ENCODE peak calls at places on chromosomes 11 and 22, in five cellular contexts. D is cardiac fibroblast, P is IMR-90, I is colonic mucosa, Y is neural progenitor cell. L is an unnamed sample.

GRCh38 chr22:39090426-39091064 is 6.5 kb upstream of the APOBEC3H start:
- DNase-seq in D (no peak), I (no peak), P (no peak), Y (no peak), L (no peak)

GRCh38 chr11:134254433-134254832 is 1.1 kb downstream of the ACAD8 start:
- DNase-seq in P (no peak), D (no peak), Y (no peak), I (no peak), L (no peak)

GRCh38 chr11:1297576-1298473 is 11.6 kb downstream of the TOLLIP start:
- DNase-seq in P (no peak), Y (no peak), D (no peak), I (no peak), L (no peak)

GRCh38 chr11:43360361-43361032 is 1.8 kb downstream of the TTC17 start:
- DNase-seq in D (peak), P (peak), Y (no peak), I (no peak), L (no peak)

GRCh38 chr22:28994522-28994921 is 67.1 kb downstream of the C22orf31 start:
- DNase-seq in Y (no peak), P (no peak), D (no peak), I (no peak), L (no peak)

GRCh38 chr11:67606477-67607295 is at the start of gene NDUFV1:
- DNase-seq in P (peak), D (peak), Y (peak), I (peak), L (peak)

GRCh38 chr22:50282361-50283144 is 12.4 kb upstream of the MAPK11 start:
- DNase-seq in D (peak), I (peak), P (peak), Y (no peak), L (no peak)

GRCh38 chr11:96338910-96339703 is 3.9 kb downstream of the MAML2 start:
- DNase-seq in I (peak), P (peak), Y (no peak), D (peak), L (peak)

GRCh38 chr22:46896166-46896565 is 133.7 kb downstream of the TBC1D22A start:
- DNase-seq in I (no peak), P (no peak), Y (no peak), D (no peak), L (no peak)

GRCh38 chr22:21603973-21604372 is 25.8 kb downstream of the YDJC start:
- DNase-seq in I (no peak), P (no peak), D (no peak), Y (no peak), L (no peak)

GRCh38 chr11:65981972-65982823 is 19.8 kb downstream of the EIF1AD start:
- DNase-seq in P (no peak), Y (no peak), D (no peak), I (no peak), L (no peak)

GRCh38 chr11:131667566-131667965 is 297.2 kb downstream of the NTM start:
- DNase-seq in I (no peak), Y (no peak), D (no peak), P (no peak), L (no peak)

GRCh38 chr11:1876361-1877063 is 15.2 kb downstream of the PRR33 start:
- DNase-seq in I (peak), D (peak), Y (peak), P (no peak), L (no peak)

GRCh38 chr11:128728767-128729587 is 35.1 kb downstream of the FLI1 start:
- DNase-seq in I (no peak), D (no peak), Y (peak), P (no peak), L (no peak)

GRCh38 chr11:34387653-34388052 is 29.8 kb upstream of the ABTB2 start:
- DNase-seq in P (no peak), D (no peak), I (no peak), Y (no peak), L (no peak)

GRCh38 chr11:104015649-104016415 is 20.6 kb upstream of the DDI1 start:
- DNase-seq in D (no peak), Y (no peak), I (no peak), P (no peak), L (no peak)

GRCh38 chr22:29658171-29658570 is 54.7 kb downstream of the NF2 start:
- DNase-seq in P (no peak), Y (no peak), I (no peak), D (no peak), L (no peak)

GRCh38 chr11:117638913-117639543 is 158.0 kb downstream of the DSCAML1 start:
- DNase-seq in I (no peak), P (no peak), Y (no peak), D (no peak), L (no peak)

GRCh38 chr22:50105529-50106100 is 15.8 kb downstream of the MOV10L1 start:
- DNase-seq in D (peak), Y (no peak), P (peak), I (no peak), L (no peak)

GRCh38 chr22:24271406-24271760 is 752 bp downstream of the SPECC1L start:
- DNase-seq in I (no peak), Y (no peak), D (peak), P (peak), L (no peak)

GRCh38 chr22:43481528-43482309 is 69.9 kb downstream of the MPPED1 start:
- DNase-seq in Y (peak), D (no peak), I (no peak), P (no peak), L (no peak)

GRCh38 chr22:39212721-39213376 is 31.9 kb downstream of the PDGFB start:
- DNase-seq in P (no peak), I (no peak), D (peak), Y (peak), L (no peak)

GRCh38 chr11:70628881-70629844 is 230.8 kb downstream of the CTTN start:
- DNase-seq in Y (no peak), I (peak), P (no peak), D (peak), L (no peak)

GRCh38 chr11:4068962-4069361 is 25.6 kb upstream of the RRM1 start:
- DNase-seq in Y (no peak), I (no peak), D (peak), P (no peak), L (no peak)

GRCh38 chr11:76859708-76860233 is 947 bp upstream of the ACER3 start:
- DNase-seq in D (no peak), I (no peak), P (no peak), Y (no peak), L (no peak)
- H3K4me3 ChIP-seq in D (no peak), I (no peak), P (no peak), Y (no peak), L (no peak)

GRCh38 chr11:73129198-73129597 is 12.9 kb downstream of the FCHSD2 start:
- DNase-seq in I (no peak), Y (no peak), D (no peak), P (no peak), L (no peak)

GRCh38 chr11:73126804-73127480 is 15.2 kb downstream of the FCHSD2 start:
- DNase-seq in I (no peak), D (peak), P (no peak), Y (no peak), L (no peak)

GRCh38 chr11:73124796-73125195 is 17.3 kb downstream of the FCHSD2 start:
- DNase-seq in D (no peak), P (no peak), Y (no peak), I (no peak), L (no peak)

GRCh38 chr11:73135346-73136284 is 6.5 kb downstream of the FCHSD2 start:
- DNase-seq in Y (peak), D (no peak), P (no peak), I (no peak), L (no peak)

DNA sequence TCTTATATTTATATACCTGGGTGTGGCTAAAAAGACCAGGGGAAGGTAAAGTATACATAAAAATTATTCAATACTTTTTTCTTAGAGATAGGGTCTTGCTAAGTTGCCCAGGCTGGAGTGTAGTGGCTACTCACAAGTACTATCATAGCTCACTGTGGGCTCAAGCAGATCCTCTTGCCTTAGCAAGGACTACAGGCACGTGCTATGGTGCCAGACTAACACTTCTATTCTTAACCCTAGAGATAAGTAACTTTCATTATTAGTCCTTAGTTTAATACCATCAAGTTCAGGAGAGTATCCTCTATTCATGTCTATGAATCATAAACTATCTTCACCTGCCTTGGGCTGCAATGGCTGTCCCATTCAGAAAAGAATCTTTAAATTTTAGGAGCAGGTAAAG is 11.9 kb downstream of the FCHSD2 start:
- DNase-seq in D (no peak), P (no peak), Y (no peak), I (no peak), L (no peak)
- H3K4me3 ChIP-seq in D (no peak), P (no peak), Y (no peak), I (no peak), L (no peak)

GRCh38 chr22:45009881-45010531 is at the start of gene PHF21B:
- DNase-seq in I (peak), P (peak), D (peak), Y (peak), L (peak)

GRCh38 chr22:45007946-45008852 is 1.6 kb downstream of the PHF21B start:
- DNase-seq in I (no peak), D (no peak), P (no peak), Y (peak), L (no peak)

GRCh38 chr22:45007247-45007945 is 2.4 kb downstream of the PHF21B start:
- DNase-seq in I (no peak), P (peak), D (peak), Y (peak), L (no peak)

GRCh38 chr22:45010532-45010900 is 711 bp upstream of the PHF21B start:
- DNase-seq in D (no peak), Y (no peak), I (no peak), P (no peak), L (no peak)

DNA sequence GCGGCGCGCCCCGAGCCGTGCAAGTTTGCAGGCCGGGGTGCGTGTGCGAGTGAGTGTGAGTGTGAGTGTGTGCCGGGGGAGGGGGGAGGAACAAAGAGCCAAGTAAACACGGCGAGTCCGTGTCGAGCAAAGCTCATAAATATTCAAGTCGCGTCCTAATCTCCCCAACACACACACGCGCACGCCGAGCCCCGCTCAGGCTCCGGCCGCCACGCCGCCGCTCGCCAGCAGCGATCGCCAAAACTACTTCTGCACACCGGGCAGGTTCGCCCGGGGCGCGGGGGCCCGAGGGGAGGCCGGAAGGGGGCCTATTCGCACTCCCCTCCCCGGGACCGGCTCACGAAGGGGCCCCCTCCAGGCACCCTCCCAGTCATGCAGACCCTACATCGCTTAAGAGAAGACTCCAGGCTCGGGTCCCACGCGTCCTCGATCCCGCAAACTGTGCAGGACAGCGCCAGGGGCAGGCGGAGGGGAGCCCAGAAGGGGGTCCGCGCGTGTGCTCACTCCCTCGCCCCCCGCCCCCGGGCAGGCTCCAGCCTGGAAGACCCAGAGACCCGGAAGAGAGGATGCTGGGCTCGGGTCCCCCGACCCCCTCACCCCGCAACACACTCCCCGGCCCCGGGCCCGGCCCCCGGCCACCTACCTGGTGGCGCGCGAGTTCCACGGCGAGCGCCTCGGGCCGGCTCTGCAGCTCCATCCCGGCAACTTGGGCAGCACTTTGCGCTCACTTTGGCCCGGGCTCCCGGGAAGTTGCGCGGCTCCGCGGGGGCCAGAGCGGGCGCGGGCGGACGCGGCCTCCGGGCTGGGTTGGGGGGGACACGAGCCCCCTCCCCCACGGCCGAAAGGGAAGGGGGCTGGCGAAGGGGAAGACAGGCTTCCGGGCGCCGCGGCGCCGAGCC is 703 bp downstream of the PHF21B start:
- DNase-seq in Y (peak), P (no peak), I (no peak), D (peak), L (peak)
- H3K4me3 ChIP-seq in Y (peak), P (peak), I (peak), D (no peak), L (peak)

GRCh38 chr11:27469333-27469680 is 3.3 kb downstream of the LGR4 start:
- DNase-seq in Y (no peak), P (no peak), I (no peak), D (no peak), L (no peak)
- H3K4me3 ChIP-seq in Y (peak), P (no peak), I (peak), D (no peak), L (no peak)

GRCh38 chr22:37985751-37986281 is 1.5 kb upstream of the SOX10 start:
- DNase-seq in P (no peak), I (no peak), Y (no peak), D (no peak), L (no peak)
- H3K4me3 ChIP-seq in P (no peak), I (no peak), Y (no peak), D (no peak), L (no peak)

L was measured in GM06990.